ENCODE peak calls at places on chromosomes 5 and 9, in nine cellular contexts. One of them, this sample, is unnamed.

GRCh38 chr9:82295177-82295576 is 306.6 kb downstream of the SPATA31D1 start:
- DNase-seq in BE2C: no peak
- DNase-seq in amniotic stem cell: no peak
- DNase-seq in aorta: no peak
- DNase-seq in NAMALWA: no peak
- DNase-seq in kidney: no peak
- DNase-seq in epithelial cell of esophagus: no peak
- DNase-seq in NCI-H1048: no peak
- DNase-seq in naive thymus-derived CD8-positive, alpha-beta T cell: no peak
- DNase-seq in this sample: no peak

GRCh38 chr9:111016046-111017026 is 21.9 kb downstream of the LPAR1 start:
- DNase-seq in amniotic stem cell: no peak
- DNase-seq in naive thymus-derived CD8-positive, alpha-beta T cell: no peak
- DNase-seq in kidney: no peak
- DNase-seq in NAMALWA: no peak
- DNase-seq in epithelial cell of esophagus: peak; percentile 69
- DNase-seq in NCI-H1048: no peak
- DNase-seq in aorta: no peak
- DNase-seq in BE2C: no peak
- DNase-seq in this sample: no peak

GRCh38 chr9:100052375-100052774 is 46.4 kb downstream of the ERP44 start:
- DNase-seq in amniotic stem cell: no peak
- DNase-seq in kidney: no peak
- DNase-seq in epithelial cell of esophagus: no peak
- DNase-seq in BE2C: no peak
- DNase-seq in naive thymus-derived CD8-positive, alpha-beta T cell: no peak
- DNase-seq in NCI-H1048: no peak
- DNase-seq in aorta: no peak
- DNase-seq in NAMALWA: no peak
- DNase-seq in this sample: no peak

GRCh38 chr9:113376634-113377531 is at the start of gene HDHD3:
- DNase-seq in kidney: peak; percentile 95
- DNase-seq in aorta: peak; percentile 88
- DNase-seq in NCI-H1048: peak; percentile 52
- DNase-seq in amniotic stem cell: peak; percentile 31
- DNase-seq in naive thymus-derived CD8-positive, alpha-beta T cell: peak; percentile 81
- DNase-seq in epithelial cell of esophagus: peak; percentile 86
- DNase-seq in BE2C: peak; percentile 75
- DNase-seq in NAMALWA: peak; percentile 86
- DNase-seq in this sample: peak; percentile 74

GRCh38 chr9:655875-656274 is 185.6 kb upstream of the DMRT1 start:
- DNase-seq in kidney: peak; percentile 89
- DNase-seq in aorta: peak; percentile 82
- DNase-seq in NAMALWA: no peak
- DNase-seq in naive thymus-derived CD8-positive, alpha-beta T cell: no peak
- DNase-seq in BE2C: no peak
- DNase-seq in NCI-H1048: no peak
- DNase-seq in epithelial cell of esophagus: peak; percentile 54
- DNase-seq in amniotic stem cell: no peak
- DNase-seq in this sample: no peak

GRCh38 chr9:89402695-89403427 is 84.6 kb downstream of the SECISBP2 start:
- DNase-seq in aorta: peak; percentile 23
- DNase-seq in kidney: no peak
- DNase-seq in epithelial cell of esophagus: no peak
- DNase-seq in BE2C: no peak
- DNase-seq in naive thymus-derived CD8-positive, alpha-beta T cell: no peak
- DNase-seq in NCI-H1048: no peak
- DNase-seq in amniotic stem cell: no peak
- DNase-seq in NAMALWA: no peak
- DNase-seq in this sample: no peak

GRCh38 chr9:108272350-108272899 is 583.4 kb downstream of the ACTL7B start:
- DNase-seq in NAMALWA: peak; percentile 27
- DNase-seq in amniotic stem cell: no peak
- DNase-seq in NCI-H1048: peak; percentile 18
- DNase-seq in BE2C: peak; percentile 81
- DNase-seq in naive thymus-derived CD8-positive, alpha-beta T cell: no peak
- DNase-seq in aorta: peak; percentile 65
- DNase-seq in epithelial cell of esophagus: peak; percentile 60
- DNase-seq in kidney: peak; percentile 67
- DNase-seq in this sample: peak; percentile 49

GRCh38 chr9:127318651-127319167 is 54.1 kb downstream of the GARNL3 start:
- DNase-seq in kidney: no peak
- DNase-seq in NCI-H1048: no peak
- DNase-seq in aorta: no peak
- DNase-seq in NAMALWA: no peak
- DNase-seq in naive thymus-derived CD8-positive, alpha-beta T cell: no peak
- DNase-seq in amniotic stem cell: no peak
- DNase-seq in BE2C: no peak
- DNase-seq in epithelial cell of esophagus: peak; percentile 74
- DNase-seq in this sample: no peak

GRCh38 chr5:100505984-100506670 is 29.0 kb upstream of the FAM174A start:
- DNase-seq in NAMALWA: no peak
- DNase-seq in epithelial cell of esophagus: peak; percentile 93
- DNase-seq in naive thymus-derived CD8-positive, alpha-beta T cell: no peak
- DNase-seq in NCI-H1048: no peak
- DNase-seq in aorta: no peak
- DNase-seq in kidney: no peak
- DNase-seq in amniotic stem cell: no peak
- DNase-seq in BE2C: no peak
- DNase-seq in this sample: no peak

GRCh38 chr9:122827759-122828090 is 663 bp downstream of the PDCL start:
- DNase-seq in aorta: no peak
- DNase-seq in naive thymus-derived CD8-positive, alpha-beta T cell: no peak
- DNase-seq in NCI-H1048: no peak
- DNase-seq in epithelial cell of esophagus: no peak
- DNase-seq in kidney: no peak
- DNase-seq in amniotic stem cell: no peak
- DNase-seq in NAMALWA: peak; percentile 31
- DNase-seq in BE2C: no peak
- DNase-seq in this sample: no peak

GRCh38 chr5:33114361-33114760 is 326.4 kb upstream of the TARS1 start:
- DNase-seq in NCI-H1048: no peak
- DNase-seq in amniotic stem cell: no peak
- DNase-seq in NAMALWA: no peak
- DNase-seq in epithelial cell of esophagus: peak; percentile 34
- DNase-seq in naive thymus-derived CD8-positive, alpha-beta T cell: no peak
- DNase-seq in aorta: no peak
- DNase-seq in kidney: no peak
- DNase-seq in BE2C: no peak
- DNase-seq in this sample: no peak

GRCh38 chr9:77954018-77954417 is 77.6 kb downstream of the GNAQ start:
- DNase-seq in NAMALWA: no peak
- DNase-seq in kidney: no peak
- DNase-seq in epithelial cell of esophagus: no peak
- DNase-seq in NCI-H1048: no peak
- DNase-seq in BE2C: no peak
- DNase-seq in aorta: no peak
- DNase-seq in naive thymus-derived CD8-positive, alpha-beta T cell: no peak
- DNase-seq in amniotic stem cell: no peak
- DNase-seq in this sample: no peak

GRCh38 chr5:151846765-151847164 is 75.0 kb downstream of the G3BP1 start:
- DNase-seq in NCI-H1048: no peak
- DNase-seq in kidney: no peak
- DNase-seq in aorta: no peak
- DNase-seq in amniotic stem cell: no peak
- DNase-seq in NAMALWA: no peak
- DNase-seq in naive thymus-derived CD8-positive, alpha-beta T cell: no peak
- DNase-seq in epithelial cell of esophagus: no peak
- DNase-seq in BE2C: no peak
- DNase-seq in this sample: no peak

GRCh38 chr9:2764371-2764770 is 47.1 kb downstream of the KCNV2 start:
- DNase-seq in amniotic stem cell: no peak
- DNase-seq in NCI-H1048: no peak
- DNase-seq in aorta: no peak
- DNase-seq in BE2C: no peak
- DNase-seq in NAMALWA: no peak
- DNase-seq in naive thymus-derived CD8-positive, alpha-beta T cell: peak; percentile 2
- DNase-seq in epithelial cell of esophagus: no peak
- DNase-seq in kidney: no peak
- DNase-seq in this sample: no peak

GRCh38 chr5:88689662-88690351 is 193.2 kb downstream of the MEF2C start:
- DNase-seq in NCI-H1048: no peak
- DNase-seq in naive thymus-derived CD8-positive, alpha-beta T cell: no peak
- DNase-seq in aorta: no peak
- DNase-seq in amniotic stem cell: no peak
- DNase-seq in kidney: peak; percentile 72
- DNase-seq in NAMALWA: no peak
- DNase-seq in epithelial cell of esophagus: no peak
- DNase-seq in BE2C: no peak
- DNase-seq in this sample: no peak

GRCh38 chr5:114360816-114361723 is 800 bp upstream of the KCNN2 start:
- DNase-seq in kidney: peak; percentile 76
- DNase-seq in aorta: no peak
- DNase-seq in NAMALWA: no peak
- DNase-seq in NCI-H1048: peak; percentile 17
- DNase-seq in amniotic stem cell: peak; percentile 27
- DNase-seq in epithelial cell of esophagus: no peak
- DNase-seq in BE2C: peak; percentile 24
- DNase-seq in naive thymus-derived CD8-positive, alpha-beta T cell: no peak
- DNase-seq in this sample: no peak

GRCh38 chr5:59569608-59570334 is 323.8 kb downstream of the PDE4D start:
- DNase-seq in kidney: no peak
- DNase-seq in epithelial cell of esophagus: no peak
- DNase-seq in NCI-H1048: no peak
- DNase-seq in BE2C: no peak
- DNase-seq in amniotic stem cell: no peak
- DNase-seq in naive thymus-derived CD8-positive, alpha-beta T cell: no peak
- DNase-seq in NAMALWA: no peak
- DNase-seq in aorta: no peak
- DNase-seq in this sample: no peak

GRCh38 chr9:78577507-78577906 is 280.6 kb downstream of the PSAT1 start:
- DNase-seq in BE2C: no peak
- DNase-seq in kidney: no peak
- DNase-seq in amniotic stem cell: no peak
- DNase-seq in NAMALWA: no peak
- DNase-seq in epithelial cell of esophagus: no peak
- DNase-seq in naive thymus-derived CD8-positive, alpha-beta T cell: no peak
- DNase-seq in NCI-H1048: no peak
- DNase-seq in aorta: no peak
- DNase-seq in this sample: no peak

GRCh38 chr9:123834218-123834906 is 95.6 kb downstream of the DENND1A start:
- DNase-seq in amniotic stem cell: no peak
- DNase-seq in epithelial cell of esophagus: no peak
- DNase-seq in BE2C: no peak
- DNase-seq in NAMALWA: no peak
- DNase-seq in aorta: no peak
- DNase-seq in NCI-H1048: no peak
- DNase-seq in kidney: no peak
- DNase-seq in naive thymus-derived CD8-positive, alpha-beta T cell: no peak
- DNase-seq in this sample: no peak

This sample was measured in NCI-H774.